ENCODE peak calls at places on chromosomes 13 and 19, in ten cellular contexts. S is AG04449, W is hepatocyte, F is cerebellum, X is AG10803, H is lower lobe of right lung, U is HTR-8/SVneo, E is NCI-H510A treated with DMSO at 0.1 percent for 48 hours, P is OCI-M1, O is GM06990. C is an unnamed sample.

GRCh38 chr13:108176685-108177274 is 38.6 kb downstream of the LIG4 start:
- DNase-seq in S (no peak), W (peak), F (no peak), X (no peak), H (peak), U (no peak), E (no peak), P (peak), O (no peak), C (peak)

GRCh38 chr19:51696606-51697005 is 3.5 kb downstream of the SPACA6 start:
- DNase-seq in S (no peak), W (no peak), F (no peak), X (no peak), H (no peak), U (no peak), E (no peak), P (no peak), O (no peak), C (no peak)

GRCh38 chr13:48094404-48094780 is 512 bp downstream of the MED4 start:
- DNase-seq in S (no peak), W (no peak), F (peak), X (peak), H (no peak), U (no peak), E (no peak), P (no peak), O (no peak), C (no peak)

GRCh38 chr19:56671613-56671994 is at the start of gene ZNF835:
- DNase-seq in S (no peak), W (no peak), F (peak), X (no peak), H (peak), U (peak), E (peak), P (peak), O (peak), C (no peak)

GRCh38 chr13:47598340-47598911 is 402.6 kb downstream of the SUCLA2 start:
- DNase-seq in S (no peak), W (no peak), F (no peak), X (peak), H (no peak), U (no peak), E (no peak), P (peak), O (no peak), C (no peak)

GRCh38 chr13:60881507-60881906 is 484.5 kb downstream of the TDRD3 start:
- DNase-seq in S (no peak), W (no peak), F (no peak), X (no peak), H (no peak), U (no peak), E (no peak), P (no peak), O (no peak), C (no peak)

GRCh38 chr13:97549201-97549600 is 115.2 kb downstream of the RAP2A start:
- DNase-seq in S (no peak), W (no peak), F (no peak), X (no peak), H (no peak), U (no peak), E (no peak), P (no peak), O (no peak), C (no peak)

GRCh38 chr13:35848316-35848715 is 282.9 kb downstream of the DCLK1 start:
- DNase-seq in S (no peak), W (peak), F (no peak), X (no peak), H (no peak), U (no peak), E (no peak), P (no peak), O (no peak), C (no peak)

GRCh38 chr13:35984776-35985453 is 146.3 kb downstream of the DCLK1 start:
- DNase-seq in S (no peak), W (peak), F (no peak), X (no peak), H (no peak), U (no peak), E (peak), P (no peak), O (no peak), C (no peak)

GRCh38 chr19:6393982-6394412 is 1.0 kb upstream of the GTF2F1 start:
- DNase-seq in S (no peak), W (no peak), F (no peak), X (no peak), H (no peak), U (no peak), E (peak), P (no peak), O (no peak), C (no peak)

GRCh38 chr19:19407640-19407933 is 2.1 kb downstream of the GATAD2A start:
- DNase-seq in S (no peak), W (no peak), F (no peak), X (no peak), H (no peak), U (no peak), E (no peak), P (no peak), O (no peak), C (no peak)

GRCh38 chr13:71797487-71797886 is 69.5 kb downstream of the DACH1 start:
- DNase-seq in S (no peak), W (no peak), F (no peak), X (no peak), H (no peak), U (no peak), E (no peak), P (no peak), O (no peak), C (no peak)

GRCh38 chr19:12783226-12783848 is 7.9 kb upstream of the JUNB start:
- DNase-seq in S (no peak), W (no peak), F (no peak), X (no peak), H (no peak), U (no peak), E (no peak), P (peak), O (no peak), C (no peak)

GRCh38 chr19:48997972-48998371 is 4.3 kb downstream of the RUVBL2 start:
- DNase-seq in S (no peak), W (peak), F (no peak), X (peak), H (peak), U (peak), E (peak), P (peak), O (no peak), C (peak)

GRCh38 chr13:85631801-85632200 is 167.4 kb downstream of the SLITRK6 start:
- DNase-seq in S (no peak), W (no peak), F (no peak), X (no peak), H (no peak), U (no peak), E (no peak), P (no peak), O (no peak), C (no peak)

GRCh38 chr13:112723771-112724170 is 33.9 kb downstream of the ATP11A start:
- DNase-seq in S (no peak), W (no peak), F (no peak), X (no peak), H (no peak), U (no peak), E (no peak), P (no peak), O (no peak), C (no peak)

GRCh38 chr13:27404680-27405079 is 19.7 kb upstream of the GTF3A start:
- DNase-seq in S (no peak), W (no peak), F (no peak), X (no peak), H (no peak), U (no peak), E (no peak), P (no peak), O (no peak), C (no peak)

GRCh38 chr13:44240611-44241010 is 133.0 kb upstream of the SERP2 start:
- DNase-seq in S (no peak), W (no peak), F (no peak), X (no peak), H (no peak), U (no peak), E (no peak), P (no peak), O (no peak), C (no peak)

C was measured in HepG2.